ENCODE peak calls at places on chromosomes 11 and 22, in nine cellular contexts. One of them, this sample, is unnamed. For H3K9me3 and H3K4me1, the result is how much of the 10 kb centered on the place peaks cover.

GRCh38 chr11:65502852-65503603 is 4.2 kb downstream of the MALAT1 start:
- DNase-seq in upper lobe of right lung: no peak
- DNase-seq in heart right ventricle: no peak
- DNase-seq in Peyer's patch: no peak
- DNase-seq in transverse colon: no peak
- DNase-seq in A549: no peak
- DNase-seq in endodermal cell: no peak
- DNase-seq in thoracic aorta: no peak
- DNase-seq in psoas muscle: no peak
- DNase-seq in this sample: no peak

GRCh38 chr11:129225190-129225589 is 33.1 kb upstream of the ARHGAP32 start:
- DNase-seq in thoracic aorta: no peak
- DNase-seq in upper lobe of right lung: no peak
- DNase-seq in A549: no peak
- DNase-seq in heart right ventricle: no peak
- DNase-seq in Peyer's patch: no peak
- DNase-seq in endodermal cell: no peak
- DNase-seq in psoas muscle: no peak
- DNase-seq in transverse colon: no peak
- DNase-seq in this sample: no peak

GRCh38 chr22:23497016-23497885 is 82.8 kb downstream of the IGLL1 start:
- DNase-seq in A549: no peak
- DNase-seq in thoracic aorta: no peak
- DNase-seq in Peyer's patch: no peak
- DNase-seq in psoas muscle: peak
- DNase-seq in heart right ventricle: no peak
- DNase-seq in transverse colon: no peak
- DNase-seq in endodermal cell: no peak
- DNase-seq in upper lobe of right lung: peak
- DNase-seq in this sample: peak

GRCh38 chr22:35477911-35478582 is 62.6 kb upstream of the RASD2 start:
- DNase-seq in endodermal cell: no peak
- DNase-seq in thoracic aorta: no peak
- DNase-seq in psoas muscle: peak
- DNase-seq in A549: peak
- DNase-seq in transverse colon: peak
- DNase-seq in heart right ventricle: peak
- DNase-seq in Peyer's patch: no peak
- DNase-seq in upper lobe of right lung: no peak
- DNase-seq in this sample: peak

GRCh38 chr11:93740802-93741093 is 547 bp downstream of the TAF1D start:
- DNase-seq in heart right ventricle: peak
- DNase-seq in upper lobe of right lung: peak
- DNase-seq in endodermal cell: peak
- DNase-seq in Peyer's patch: peak
- DNase-seq in psoas muscle: peak
- DNase-seq in A549: peak
- DNase-seq in thoracic aorta: no peak
- DNase-seq in transverse colon: peak
- DNase-seq in this sample: peak

GRCh38 chr11:27795955-27796861 is 96.0 kb upstream of the BDNF start:
- DNase-seq in endodermal cell: peak
- DNase-seq in Peyer's patch: peak
- DNase-seq in thoracic aorta: no peak
- DNase-seq in transverse colon: peak
- DNase-seq in A549: no peak
- DNase-seq in heart right ventricle: no peak
- DNase-seq in upper lobe of right lung: no peak
- DNase-seq in psoas muscle: no peak
- DNase-seq in this sample: no peak

GRCh38 chr11:119729581-119730346 is 764 bp upstream of the NECTIN1 start:
- DNase-seq in A549: peak
- DNase-seq in psoas muscle: peak
- DNase-seq in endodermal cell: peak
- DNase-seq in heart right ventricle: peak
- DNase-seq in Peyer's patch: peak
- DNase-seq in thoracic aorta: peak
- DNase-seq in upper lobe of right lung: peak
- DNase-seq in transverse colon: peak
- DNase-seq in this sample: peak

GRCh38 chr11:73217131-73217809 is 811 bp upstream of the P2RY2 start:
- DNase-seq in endodermal cell: peak
- DNase-seq in transverse colon: no peak
- DNase-seq in upper lobe of right lung: peak
- DNase-seq in thoracic aorta: no peak
- DNase-seq in psoas muscle: peak
- DNase-seq in A549: no peak
- DNase-seq in heart right ventricle: peak
- DNase-seq in Peyer's patch: peak
- DNase-seq in this sample: no peak

GRCh38 chr11:9657531-9657930 is 6.3 kb upstream of the SWAP70 start:
- DNase-seq in psoas muscle: no peak
- DNase-seq in endodermal cell: peak
- DNase-seq in upper lobe of right lung: no peak
- DNase-seq in thoracic aorta: no peak
- DNase-seq in Peyer's patch: no peak
- DNase-seq in A549: no peak
- DNase-seq in transverse colon: no peak
- DNase-seq in heart right ventricle: no peak
- DNase-seq in this sample: no peak

GRCh38 chr11:43508511-43508918 is 149.8 kb downstream of the TTC17 start:
- DNase-seq in heart right ventricle: no peak
- DNase-seq in A549: no peak
- DNase-seq in thoracic aorta: no peak
- DNase-seq in transverse colon: peak
- DNase-seq in upper lobe of right lung: no peak
- DNase-seq in psoas muscle: no peak
- DNase-seq in Peyer's patch: peak
- DNase-seq in endodermal cell: peak
- DNase-seq in this sample: no peak

GRCh38 chr22:30697975-30698374 is 3.3 kb downstream of the OSBP2 start:
- DNase-seq in transverse colon: no peak
- DNase-seq in thoracic aorta: no peak
- DNase-seq in psoas muscle: no peak
- DNase-seq in Peyer's patch: no peak
- DNase-seq in endodermal cell: no peak
- DNase-seq in upper lobe of right lung: peak
- DNase-seq in A549: no peak
- DNase-seq in heart right ventricle: no peak
- DNase-seq in this sample: no peak

GRCh38 chr11:93775289-93775688 is 8.8 kb upstream of the MED17 start:
- DNase-seq in endodermal cell: peak
- DNase-seq in Peyer's patch: no peak
- DNase-seq in psoas muscle: no peak
- DNase-seq in upper lobe of right lung: no peak
- DNase-seq in A549: no peak
- DNase-seq in thoracic aorta: no peak
- DNase-seq in transverse colon: no peak
- DNase-seq in heart right ventricle: no peak
- DNase-seq in this sample: no peak

GRCh38 chr11:18650859-18651557 is 16.9 kb upstream of the SPTY2D1 start:
- DNase-seq in heart right ventricle: no peak
- DNase-seq in transverse colon: peak
- DNase-seq in Peyer's patch: no peak
- DNase-seq in A549: no peak
- DNase-seq in upper lobe of right lung: no peak
- DNase-seq in psoas muscle: no peak
- DNase-seq in thoracic aorta: no peak
- DNase-seq in endodermal cell: peak
- DNase-seq in this sample: no peak

GRCh38 chr22:27462190-27462589 is 339.4 kb downstream of the MN1 start:
- DNase-seq in Peyer's patch: no peak
- DNase-seq in upper lobe of right lung: no peak
- DNase-seq in psoas muscle: no peak
- DNase-seq in endodermal cell: no peak
- DNase-seq in thoracic aorta: no peak
- DNase-seq in A549: no peak
- DNase-seq in transverse colon: no peak
- DNase-seq in heart right ventricle: no peak
- DNase-seq in this sample: no peak

GRCh38 chr11:117881217-117881616 is 4.8 kb upstream of the FXYD6 start:
- DNase-seq in transverse colon: no peak
- DNase-seq in A549: no peak
- DNase-seq in thoracic aorta: no peak
- DNase-seq in upper lobe of right lung: no peak
- DNase-seq in Peyer's patch: no peak
- DNase-seq in endodermal cell: peak
- DNase-seq in psoas muscle: no peak
- DNase-seq in heart right ventricle: no peak
- DNase-seq in this sample: no peak

GRCh38 chr11:13861411-13861810 is 101.1 kb upstream of the SPON1 start:
- DNase-seq in A549: no peak
- DNase-seq in Peyer's patch: no peak
- DNase-seq in upper lobe of right lung: no peak
- DNase-seq in transverse colon: no peak
- DNase-seq in psoas muscle: no peak
- DNase-seq in heart right ventricle: no peak
- DNase-seq in thoracic aorta: no peak
- DNase-seq in endodermal cell: peak
- DNase-seq in this sample: no peak
- H3K9me3 ChIP-seq in A549: under half
- H3K9me3 ChIP-seq in Peyer's patch: under half
- H3K9me3 ChIP-seq in upper lobe of right lung: under half
- H3K9me3 ChIP-seq in transverse colon: under half
- H3K9me3 ChIP-seq in psoas muscle: under half
- H3K9me3 ChIP-seq in heart right ventricle: under half
- H3K9me3 ChIP-seq in thoracic aorta: under half
- H3K9me3 ChIP-seq in endodermal cell: under half
- H3K9me3 ChIP-seq in this sample: under half

GRCh38 chr11:125627236-125627910 is 2.4 kb downstream of the CHEK1 start:
- DNase-seq in thoracic aorta: no peak
- DNase-seq in A549: no peak
- DNase-seq in transverse colon: no peak
- DNase-seq in upper lobe of right lung: no peak
- DNase-seq in heart right ventricle: no peak
- DNase-seq in Peyer's patch: no peak
- DNase-seq in psoas muscle: no peak
- DNase-seq in endodermal cell: no peak
- DNase-seq in this sample: no peak
- H3K4me3 ChIP-seq in thoracic aorta: no peak
- H3K4me3 ChIP-seq in A549: peak
- H3K4me3 ChIP-seq in transverse colon: no peak
- H3K4me3 ChIP-seq in upper lobe of right lung: no peak
- H3K4me3 ChIP-seq in heart right ventricle: no peak
- H3K4me3 ChIP-seq in Peyer's patch: no peak
- H3K4me3 ChIP-seq in psoas muscle: no peak
- H3K4me3 ChIP-seq in endodermal cell: peak
- H3K4me3 ChIP-seq in this sample: peak

DNA sequence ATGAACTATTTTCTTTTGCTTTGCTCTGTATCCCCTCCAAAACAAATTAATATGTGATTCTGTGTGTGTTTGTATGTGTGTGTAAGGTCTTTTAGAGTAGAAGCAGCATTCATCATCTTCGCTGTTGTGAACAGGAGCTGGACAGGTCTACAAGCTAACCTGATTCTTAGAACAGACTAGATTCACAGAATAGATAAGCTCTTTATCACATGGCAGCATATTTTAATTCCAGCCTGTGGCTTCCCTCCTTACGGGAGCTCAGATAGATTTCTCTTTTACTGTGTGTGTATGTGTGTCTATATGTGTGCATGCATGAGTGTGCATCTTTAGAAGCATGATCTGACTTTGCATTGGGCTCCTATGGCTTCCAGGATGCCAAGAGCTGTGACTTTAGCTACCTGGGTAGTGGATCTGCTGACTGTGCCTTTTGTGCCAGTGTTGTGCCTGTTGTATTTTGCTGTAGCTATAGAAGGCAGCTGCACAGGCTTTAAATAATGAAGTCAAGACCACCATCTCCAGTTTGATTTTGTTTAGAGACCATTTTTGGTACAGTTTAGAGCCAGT is 44.2 kb downstream of the ZNRF3 start:
- DNase-seq in upper lobe of right lung: no peak
- DNase-seq in transverse colon: no peak
- DNase-seq in Peyer's patch: no peak
- DNase-seq in psoas muscle: no peak
- DNase-seq in heart right ventricle: no peak
- DNase-seq in endodermal cell: no peak
- DNase-seq in thoracic aorta: no peak
- DNase-seq in A549: no peak
- DNase-seq in this sample: no peak
- H3K4me1 ChIP-seq in upper lobe of right lung: under half
- H3K4me1 ChIP-seq in transverse colon: under half
- H3K4me1 ChIP-seq in Peyer's patch: under half
- H3K4me1 ChIP-seq in psoas muscle: under half
- H3K4me1 ChIP-seq in heart right ventricle: under half
- H3K4me1 ChIP-seq in endodermal cell: under half
- H3K4me1 ChIP-seq in thoracic aorta: half or more
- H3K4me1 ChIP-seq in A549: half or more
- H3K4me1 ChIP-seq in this sample: under half

GRCh38 chr22:20406686-20407408 is 12.9 kb downstream of the ZNF74 start:
- DNase-seq in transverse colon: no peak
- DNase-seq in psoas muscle: no peak
- DNase-seq in upper lobe of right lung: peak
- DNase-seq in Peyer's patch: peak
- DNase-seq in A549: no peak
- DNase-seq in endodermal cell: peak
- DNase-seq in heart right ventricle: no peak
- DNase-seq in thoracic aorta: no peak
- DNase-seq in this sample: no peak
- H3K9me3 ChIP-seq in transverse colon: under half
- H3K9me3 ChIP-seq in psoas muscle: under half
- H3K9me3 ChIP-seq in upper lobe of right lung: under half
- H3K9me3 ChIP-seq in Peyer's patch: under half
- H3K9me3 ChIP-seq in A549: under half
- H3K9me3 ChIP-seq in endodermal cell: under half
- H3K9me3 ChIP-seq in heart right ventricle: under half
- H3K9me3 ChIP-seq in thoracic aorta: under half
- H3K9me3 ChIP-seq in this sample: under half

This sample was measured in kidney.